ENCODE peak calls at places on chromosomes 7 and 10, in eight cellular contexts. O is spleen; J is astrocyte; B is body of pancreas; C is CD8-positive, alpha-beta T cell; E is heart left ventricle; R is fibroblast of lung; F is astrocyte of the spinal cord. Z is an unnamed sample.

GRCh38 chr10:91883549-91884542 is 25.4 kb downstream of the FGFBP3 start:
- DNase-seq in O (no peak), J (peak), B (peak), C (no peak), E (no peak), R (peak), F (peak), Z (peak)

GRCh38 chr7:82562716-82563404 is 119.3 kb upstream of the CACNA2D1 start:
- DNase-seq in O (no peak), J (peak), B (no peak), C (no peak), E (no peak), R (peak), F (peak), Z (peak)

GRCh38 chr10:132715791-132716680 is 69.9 kb downstream of the NKX6-2 start:
- DNase-seq in O (peak), J (no peak), B (no peak), C (no peak), E (peak), R (no peak), F (no peak), Z (no peak)

GRCh38 chr10:112775347-112775746 is 174.7 kb upstream of the TCF7L2 start:
- DNase-seq in O (no peak), J (peak), B (no peak), C (no peak), E (no peak), R (peak), F (no peak), Z (peak)

GRCh38 chr10:4083509-4084003 is 298.5 kb upstream of the KLF6 start:
- DNase-seq in O (no peak), J (peak), B (no peak), C (no peak), E (no peak), R (peak), F (no peak), Z (peak)

GRCh38 chr10:119413738-119414611 is 128.5 kb downstream of the RGS10 start:
- DNase-seq in O (no peak), J (peak), B (no peak), C (no peak), E (peak), R (peak), F (peak), Z (peak)

GRCh38 chr10:86645111-86645445 is 9.3 kb upstream of the OPN4 start:
- DNase-seq in O (no peak), J (no peak), B (no peak), C (no peak), E (no peak), R (no peak), F (no peak), Z (no peak)

GRCh38 chr10:15494850-15495249 is 123.8 kb upstream of the FAM171A1 start:
- DNase-seq in O (no peak), J (no peak), B (no peak), C (no peak), E (no peak), R (no peak), F (no peak), Z (no peak)

GRCh38 chr10:43054593-43054992 is 22.3 kb upstream of the RET start:
- DNase-seq in O (peak), J (no peak), B (no peak), C (no peak), E (peak), R (no peak), F (no peak), Z (no peak)

GRCh38 chr7:1950066-1950622 is 280.1 kb downstream of the ELFN1 start:
- DNase-seq in O (no peak), J (no peak), B (no peak), C (no peak), E (no peak), R (no peak), F (no peak), Z (no peak)

GRCh38 chr10:102347236-102347828 is 48.2 kb upstream of the NFKB2 start:
- DNase-seq in O (no peak), J (peak), B (peak), C (no peak), E (no peak), R (peak), F (peak), Z (peak)

GRCh38 chr10:78602201-78602917 is 466.4 kb upstream of the ZMIZ1 start:
- DNase-seq in O (no peak), J (peak), B (no peak), C (no peak), E (no peak), R (no peak), F (no peak), Z (no peak)

GRCh38 chr7:117269895-117270294 is 53.0 kb downstream of the WNT2 start:
- DNase-seq in O (no peak), J (peak), B (no peak), C (no peak), E (no peak), R (peak), F (peak), Z (peak)

GRCh38 chr7:30800785-30801252 is 29.6 kb downstream of the MINDY4 start:
- DNase-seq in O (no peak), J (peak), B (peak), C (no peak), E (no peak), R (peak), F (peak), Z (peak)

GRCh38 chr7:33832326-33832725 is 73.0 kb upstream of the BMPER start:
- DNase-seq in O (no peak), J (no peak), B (no peak), C (no peak), E (no peak), R (no peak), F (no peak), Z (peak)

DNA sequence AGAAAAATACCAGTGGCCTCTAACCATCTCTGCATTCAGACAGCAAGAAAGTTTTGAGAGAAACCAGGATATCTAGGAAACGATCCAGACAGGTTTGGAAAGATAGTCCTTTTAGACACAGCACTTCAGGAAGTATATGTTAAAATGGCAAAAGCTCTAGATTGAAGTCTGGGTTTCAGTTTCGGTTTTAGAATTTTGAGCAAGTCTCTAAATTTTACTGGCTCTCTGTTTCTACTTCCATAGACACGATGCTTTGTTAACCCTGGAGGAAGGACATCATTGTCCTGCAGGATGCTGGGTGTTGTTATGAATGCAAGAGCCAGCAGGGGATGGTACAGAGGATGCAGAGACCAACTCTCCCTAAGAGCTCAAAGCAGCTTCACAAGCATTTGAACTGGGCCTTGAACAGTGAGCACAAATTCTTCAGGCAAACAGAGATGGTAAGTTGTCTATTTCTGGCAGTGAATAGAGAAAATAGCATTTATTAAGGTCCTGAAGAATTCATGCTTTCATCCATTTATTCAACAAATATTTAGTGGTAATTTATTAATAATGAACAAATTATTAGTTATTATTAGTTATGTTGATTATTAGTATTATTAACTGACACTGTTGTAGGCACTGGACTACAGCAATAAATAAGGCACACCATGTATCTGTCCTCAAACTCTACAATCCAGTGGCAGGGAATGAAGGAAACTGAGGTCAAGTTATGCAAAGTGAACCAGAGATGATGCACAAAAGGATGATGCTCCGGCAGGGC is 152.7 kb upstream of the NRP1 start:
- DNase-seq in O (no peak), J (no peak), B (no peak), C (no peak), E (no peak), R (peak), F (peak), Z (peak)
- H3K4me3 ChIP-seq in O (no peak), J (no peak), B (no peak), C (peak), E (no peak), R (peak), F (no peak), Z (peak)

DNA sequence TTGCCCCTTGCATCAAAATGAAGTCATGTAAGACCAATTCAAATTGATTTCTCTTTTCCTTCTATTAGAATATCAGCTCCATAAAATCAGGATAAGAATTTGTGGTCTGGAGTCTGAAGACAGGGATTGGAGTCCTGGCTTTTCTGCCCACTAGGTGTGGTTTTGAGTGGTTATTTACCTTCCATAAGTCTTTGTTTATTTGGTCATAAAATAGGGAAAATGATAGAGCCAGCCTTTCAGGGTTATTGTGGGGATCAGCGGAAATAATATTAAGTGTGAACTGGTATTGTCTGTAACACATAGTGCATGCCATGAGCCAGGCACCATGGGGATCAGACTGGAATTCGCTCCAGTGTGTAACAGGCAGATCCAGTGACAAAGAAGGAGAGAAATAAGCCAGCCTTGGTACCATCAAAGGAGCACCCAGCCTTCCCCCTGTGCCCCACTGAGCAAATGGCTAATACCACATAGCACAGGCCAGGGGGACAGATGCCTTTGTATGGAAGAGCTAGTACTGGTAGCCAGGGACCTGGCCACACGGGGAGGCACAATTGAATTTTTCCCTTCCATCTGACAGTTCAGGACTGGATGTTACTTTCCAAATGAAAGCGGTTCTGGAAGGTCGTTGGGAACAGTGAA is 509.7 kb upstream of the PODXL start:
- DNase-seq in O (no peak), J (no peak), B (no peak), C (no peak), E (no peak), R (no peak), F (no peak), Z (no peak)
- TF ChIP-seq CTCF in O (no peak), J (no peak), B (no peak), C (no peak), E (no peak), R (no peak), F (no peak), Z (no peak)

DNA sequence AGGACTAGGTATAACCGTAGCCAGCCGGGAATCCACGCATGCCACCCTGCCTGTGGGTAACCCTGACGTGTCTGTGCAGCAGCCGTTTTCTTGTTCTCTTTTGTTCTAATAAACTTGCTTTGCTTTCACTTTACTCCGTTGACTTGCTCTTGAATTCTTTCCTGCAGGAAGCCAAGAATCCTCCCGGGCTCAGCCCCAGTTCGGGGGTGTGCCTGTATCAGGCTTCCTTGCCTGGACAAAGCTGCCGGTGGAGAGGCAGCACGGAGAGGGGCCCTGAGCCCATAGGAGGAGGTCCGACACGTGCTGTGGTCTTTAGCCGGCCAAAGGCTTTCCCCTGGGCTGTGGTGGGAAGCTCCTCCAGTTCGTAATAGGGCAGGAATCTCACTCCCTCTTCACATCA is 256.5 kb upstream of the PPP2R2D start:
- DNase-seq in O (no peak), J (no peak), B (no peak), C (no peak), E (no peak), R (no peak), F (no peak), Z (no peak)
- H3K4me3 ChIP-seq in O (no peak), J (no peak), B (no peak), C (no peak), E (no peak), R (no peak), F (no peak), Z (no peak)

GRCh38 chr7:115352375-115352774 is 430.5 kb downstream of the MDFIC start:
- DNase-seq in O (no peak), J (peak), B (no peak), C (no peak), E (no peak), R (peak), F (peak), Z (peak)
- TF ChIP-seq CTCF in O (no peak), J (no peak), B (no peak), C (no peak), E (no peak), R (no peak), F (peak), Z (peak)

GRCh38 chr10:89352039-89352597 is 24.3 kb downstream of the IFIT3 start:
- DNase-seq in O (no peak), J (peak), B (peak), C (no peak), E (no peak), R (peak), F (peak), Z (peak)
- H3K4me3 ChIP-seq in O (no peak), J (peak), B (no peak), C (no peak), E (no peak), R (no peak), F (peak), Z (peak)

DNA sequence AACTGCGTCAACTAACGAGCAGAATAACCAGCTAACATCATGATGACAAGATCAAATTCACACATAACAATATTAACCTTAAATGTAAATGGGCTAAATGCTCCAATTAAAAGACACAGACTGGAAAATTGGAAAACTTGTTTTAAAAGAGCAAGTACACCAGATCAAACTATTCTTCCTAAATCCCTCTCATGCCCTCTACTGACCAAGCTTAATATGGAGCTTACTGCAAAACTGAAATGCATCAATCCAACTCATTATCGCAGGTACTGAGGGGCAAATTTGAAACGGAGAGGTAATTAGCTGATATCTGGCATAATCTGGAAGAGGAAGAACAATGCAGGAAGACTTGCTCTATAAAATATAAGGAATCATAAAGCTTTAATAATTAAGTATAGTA is 1223.8 kb downstream of the NXPH1 start:
- DNase-seq in O (no peak), J (no peak), B (no peak), C (no peak), E (no peak), R (peak), F (peak), Z (no peak)
- TF ChIP-seq CTCF in O (no peak), J (peak), B (no peak), C (no peak), E (no peak), R (no peak), F (peak), Z (no peak)

GRCh38 chr7:27186450-27187157 is 1.6 kb upstream of the HOXA11 start:
- DNase-seq in O (peak), J (no peak), B (no peak), C (no peak), E (no peak), R (no peak), F (no peak), Z (peak)
- H3K4me3 ChIP-seq in O (no peak), J (no peak), B (no peak), C (no peak), E (no peak), R (no peak), F (no peak), Z (peak)